ENCODE peak calls at places on chromosome 19, in eight cellular contexts. E, J, D, L, H, U, S and G are unnamed samples.

GRCh38 chr19:11179716-11180297 is 17.5 kb downstream of the KANK2 start:
- DNase-seq in J (no peak), U (no peak), L (peak), S (no peak), D (no peak), H (no peak), E (no peak), G (no peak)

GRCh38 chr19:46863818-46864629 is 3.2 kb downstream of the ARHGAP35 start:
- DNase-seq in J (peak), L (no peak), D (no peak), U (peak), S (no peak), E (no peak), H (no peak), G (peak)

GRCh38 chr19:14383898-14384669 is 2.8 kb downstream of the ADGRE5 start:
- DNase-seq in U (no peak), L (peak), D (no peak), S (peak), H (no peak), J (no peak), E (no peak), G (no peak)

GRCh38 chr19:11046608-11047354 is 42.5 kb upstream of the LDLR start:
- DNase-seq in E (no peak), H (no peak), S (no peak), L (no peak), U (no peak), J (no peak), D (no peak), G (no peak)

GRCh38 chr19:11473725-11474124 is 7.1 kb downstream of the ELAVL3 start:
- DNase-seq in U (no peak), H (no peak), D (no peak), E (no peak), S (no peak), L (no peak), J (no peak), G (no peak)

GRCh38 chr19:58468216-58468839 is 1.4 kb downstream of the ZNF324 start:
- DNase-seq in D (no peak), S (no peak), E (no peak), U (no peak), H (no peak), J (no peak), L (no peak), G (no peak)

GRCh38 chr19:13029893-13030292 is 34.6 kb downstream of the NFIX start:
- DNase-seq in L (peak), E (no peak), H (peak), U (no peak), S (no peak), D (no peak), J (no peak), G (no peak)

GRCh38 chr19:9566729-9567128 is 17.6 kb downstream of the ZNF121 start:
- DNase-seq in U (no peak), E (no peak), L (no peak), H (no peak), D (no peak), S (no peak), J (no peak), G (no peak)

GRCh38 chr19:6059996-6060599 is 50.2 kb downstream of the RFX2 start:
- DNase-seq in D (no peak), H (no peak), U (no peak), S (no peak), L (no peak), J (no peak), E (no peak), G (no peak)

GRCh38 chr19:898663-899062 is 5.4 kb downstream of the RNU6-9 start:
- DNase-seq in U (peak), E (peak), H (no peak), D (no peak), L (no peak), J (no peak), S (no peak), G (no peak)

GRCh38 chr19:33459220-33459619 is 62.4 kb downstream of the PEPD start:
- DNase-seq in J (no peak), E (peak), L (no peak), D (no peak), U (no peak), H (no peak), S (no peak), G (no peak)

GRCh38 chr19:35223856-35224505 is 4.6 kb downstream of the FAM187B start:
- DNase-seq in H (no peak), E (no peak), D (no peak), L (peak), U (no peak), J (no peak), S (no peak), G (peak)

GRCh38 chr19:3146677-3147100 is 10.9 kb downstream of the GNA15 start:
- DNase-seq in D (peak), L (peak), U (peak), S (peak), H (no peak), J (no peak), E (peak), G (peak)

GRCh38 chr19:3324405-3324856 is 42.0 kb upstream of the NFIC start:
- DNase-seq in D (peak), H (no peak), U (peak), L (peak), J (no peak), E (peak), S (peak), G (peak)

GRCh38 chr19:41013359-41013758 is 22.3 kb downstream of the CYP2B6 start:
- DNase-seq in L (no peak), E (no peak), D (no peak), H (no peak), S (no peak), U (no peak), J (no peak), G (no peak)

GRCh38 chr19:41445575-41445974 is 2.6 kb downstream of the ERICH4 start:
- DNase-seq in L (no peak), S (no peak), J (no peak), U (no peak), H (no peak), D (no peak), E (no peak), G (no peak)

GRCh38 chr19:16078759-16079707 is 2.7 kb downstream of the TPM4 start:
- DNase-seq in E (peak), D (no peak), H (no peak), J (peak), S (peak), L (peak), U (no peak), G (peak)

GRCh38 chr19:17394891-17395415 is 957 bp upstream of the CCDC194 start:
- DNase-seq in D (peak), H (no peak), L (peak), S (peak), E (peak), J (peak), U (peak), G (peak)

GRCh38 chr19:35075202-35076025 is 33.9 kb downstream of the HPN start:
- DNase-seq in U (peak), L (no peak), D (no peak), J (no peak), S (no peak), E (no peak), H (no peak), G (no peak)

GRCh38 chr19:8206147-8207087 is 2.8 kb upstream of the CERS4 start:
- DNase-seq in J (no peak), L (no peak), H (no peak), E (no peak), D (no peak), S (no peak), U (peak), G (no peak)

GRCh38 chr19:32373614-32374295 is 28.3 kb downstream of the ZNF507 start:
- DNase-seq in J (peak), E (no peak), D (no peak), U (no peak), L (no peak), S (no peak), H (no peak), G (no peak)

GRCh38 chr19:33132425-33132824 is 511 bp downstream of the WDR88 start:
- DNase-seq in E (no peak), L (no peak), U (peak), D (no peak), S (no peak), H (no peak), J (no peak), G (no peak)

GRCh38 chr19:44003461-44004134 is 841 bp downstream of the ZNF230 start:
- DNase-seq in U (peak), H (no peak), J (peak), S (peak), D (no peak), L (no peak), E (peak), G (peak)

GRCh38 chr19:2477732-2478191 is 1.8 kb downstream of the GADD45B start:
- DNase-seq in S (peak), D (no peak), L (peak), U (no peak), J (no peak), H (peak), E (peak), G (no peak)

GRCh38 chr19:12864721-12865715 is 16.2 kb downstream of the DNASE2 start:
- DNase-seq in S (no peak), H (no peak), E (no peak), U (no peak), L (no peak), D (no peak), J (no peak), G (no peak)

GRCh38 chr19:50723735-50724521 is 764 bp downstream of the CLEC11A start:
- DNase-seq in L (no peak), H (no peak), D (no peak), J (no peak), U (no peak), E (no peak), S (no peak), G (no peak)

GRCh38 chr19:53849237-53849676 is 18.4 kb upstream of the MYADM start:
- DNase-seq in D (no peak), J (no peak), U (no peak), H (no peak), E (no peak), S (no peak), L (no peak), G (no peak)

GRCh38 chr19:5075603-5076002 is 106.7 kb downstream of the KDM4B start:
- DNase-seq in S (no peak), D (no peak), E (no peak), U (no peak), H (no peak), L (no peak), J (no peak), G (no peak)

GRCh38 chr19:658916-659839 is 3.8 kb downstream of the RNF126 start:
- DNase-seq in H (no peak), D (no peak), S (no peak), U (no peak), L (peak), J (no peak), E (peak), G (no peak)

GRCh38 chr19:28838909-28839308 is 374.0 kb downstream of the UQCRFS1 start:
- DNase-seq in E (no peak), D (no peak), S (no peak), U (no peak), J (no peak), H (no peak), L (no peak), G (no peak)

GRCh38 chr19:49056101-49056901 is 1.2 kb downstream of the CGB7 start:
- DNase-seq in D (peak), H (no peak), E (peak), L (peak), U (peak), J (peak), S (peak), G (peak)

GRCh38 chr19:1861599-1862031 is 1.8 kb downstream of the KLF16 start:
- DNase-seq in E (no peak), L (no peak), S (no peak), H (no peak), D (no peak), J (no peak), U (no peak), G (no peak)

GRCh38 chr19:3699071-3699740 is 1.1 kb downstream of the PIP5K1C start:
- DNase-seq in J (no peak), H (no peak), L (peak), U (no peak), S (no peak), E (peak), D (no peak), G (peak)

GRCh38 chr19:47699360-47699917 is 13.8 kb upstream of the EHD2 start:
- DNase-seq in U (peak), D (peak), S (peak), H (no peak), J (peak), E (peak), L (peak), G (no peak)

GRCh38 chr19:4455742-4456565 is 1.6 kb downstream of the UBXN6 start:
- DNase-seq in H (no peak), D (no peak), S (no peak), E (no peak), U (no peak), L (no peak), J (peak), G (peak)